ENCODE peak calls at places on chromosome 5, in nine cellular contexts. One of them, this sample, is unnamed.

GRCh38 chr5:73311291-73312110 is 137.1 kb downstream of the FOXD1 start:
- DNase-seq in GM04504: peak
- DNase-seq in GM20000: no peak
- DNase-seq in left colon: no peak
- DNase-seq in NCI-H446: peak
- DNase-seq in effector memory CD4-positive, alpha-beta T cell: no peak
- DNase-seq in cardiac fibroblast: peak
- DNase-seq in H1: peak
- DNase-seq in sciatic nerve: peak
- DNase-seq in this sample: no peak

GRCh38 chr5:151041577-151042268 is 21.3 kb downstream of the GPX3 start:
- DNase-seq in GM04504: no peak
- DNase-seq in GM20000: no peak
- DNase-seq in left colon: no peak
- DNase-seq in NCI-H446: no peak
- DNase-seq in effector memory CD4-positive, alpha-beta T cell: no peak
- DNase-seq in cardiac fibroblast: no peak
- DNase-seq in H1: no peak
- DNase-seq in sciatic nerve: no peak
- DNase-seq in this sample: no peak

GRCh38 chr5:126805108-126805507 is 28.2 kb downstream of the LMNB1 start:
- DNase-seq in GM04504: peak
- DNase-seq in GM20000: no peak
- DNase-seq in left colon: no peak
- DNase-seq in NCI-H446: no peak
- DNase-seq in effector memory CD4-positive, alpha-beta T cell: no peak
- DNase-seq in cardiac fibroblast: peak
- DNase-seq in H1: no peak
- DNase-seq in sciatic nerve: no peak
- DNase-seq in this sample: no peak

GRCh38 chr5:91224459-91224858 is 158.7 kb downstream of the ARRDC3 start:
- DNase-seq in GM04504: no peak
- DNase-seq in GM20000: no peak
- DNase-seq in left colon: no peak
- DNase-seq in NCI-H446: no peak
- DNase-seq in effector memory CD4-positive, alpha-beta T cell: no peak
- DNase-seq in cardiac fibroblast: no peak
- DNase-seq in H1: no peak
- DNase-seq in sciatic nerve: no peak
- DNase-seq in this sample: no peak

GRCh38 chr5:141692919-141693848 is 11.2 kb upstream of the ARAP3 start:
- DNase-seq in GM04504: no peak
- DNase-seq in GM20000: no peak
- DNase-seq in left colon: no peak
- DNase-seq in NCI-H446: no peak
- DNase-seq in effector memory CD4-positive, alpha-beta T cell: peak
- DNase-seq in cardiac fibroblast: no peak
- DNase-seq in H1: no peak
- DNase-seq in sciatic nerve: no peak
- DNase-seq in this sample: peak

GRCh38 chr5:131515348-131515747 is 119.7 kb downstream of the RAPGEF6 start:
- DNase-seq in GM04504: no peak
- DNase-seq in GM20000: no peak
- DNase-seq in left colon: no peak
- DNase-seq in NCI-H446: no peak
- DNase-seq in effector memory CD4-positive, alpha-beta T cell: no peak
- DNase-seq in cardiac fibroblast: no peak
- DNase-seq in H1: no peak
- DNase-seq in sciatic nerve: no peak
- DNase-seq in this sample: no peak

GRCh38 chr5:8908055-8908683 is 637.7 kb downstream of the SEMA5A start:
- DNase-seq in GM04504: no peak
- DNase-seq in GM20000: peak
- DNase-seq in left colon: no peak
- DNase-seq in NCI-H446: peak
- DNase-seq in effector memory CD4-positive, alpha-beta T cell: no peak
- DNase-seq in cardiac fibroblast: peak
- DNase-seq in H1: peak
- DNase-seq in sciatic nerve: no peak
- DNase-seq in this sample: peak

GRCh38 chr5:132257131-132258101 is at the start of gene PDLIM4:
- DNase-seq in GM04504: no peak
- DNase-seq in GM20000: no peak
- DNase-seq in left colon: no peak
- DNase-seq in NCI-H446: no peak
- DNase-seq in effector memory CD4-positive, alpha-beta T cell: no peak
- DNase-seq in cardiac fibroblast: peak
- DNase-seq in H1: peak
- DNase-seq in sciatic nerve: peak
- DNase-seq in this sample: no peak

GRCh38 chr5:96984506-96985192 is 48.8 kb downstream of the LNPEP start:
- DNase-seq in GM04504: no peak
- DNase-seq in GM20000: no peak
- DNase-seq in left colon: peak
- DNase-seq in NCI-H446: no peak
- DNase-seq in effector memory CD4-positive, alpha-beta T cell: no peak
- DNase-seq in cardiac fibroblast: peak
- DNase-seq in H1: no peak
- DNase-seq in sciatic nerve: no peak
- DNase-seq in this sample: no peak

GRCh38 chr5:5826911-5827310 is 404.4 kb downstream of the ICE1 start:
- DNase-seq in GM04504: no peak
- DNase-seq in GM20000: no peak
- DNase-seq in left colon: no peak
- DNase-seq in NCI-H446: no peak
- DNase-seq in effector memory CD4-positive, alpha-beta T cell: no peak
- DNase-seq in cardiac fibroblast: no peak
- DNase-seq in H1: no peak
- DNase-seq in sciatic nerve: no peak
- DNase-seq in this sample: no peak

GRCh38 chr5:178078197-178078995 is 34.9 kb upstream of the N4BP3 start:
- DNase-seq in GM04504: peak
- DNase-seq in GM20000: no peak
- DNase-seq in left colon: no peak
- DNase-seq in NCI-H446: no peak
- DNase-seq in effector memory CD4-positive, alpha-beta T cell: no peak
- DNase-seq in cardiac fibroblast: peak
- DNase-seq in H1: no peak
- DNase-seq in sciatic nerve: no peak
- DNase-seq in this sample: no peak

GRCh38 chr5:168179185-168179584 is 112.3 kb upstream of the WWC1 start:
- DNase-seq in GM04504: no peak
- DNase-seq in GM20000: no peak
- DNase-seq in left colon: no peak
- DNase-seq in NCI-H446: no peak
- DNase-seq in effector memory CD4-positive, alpha-beta T cell: no peak
- DNase-seq in cardiac fibroblast: peak
- DNase-seq in H1: no peak
- DNase-seq in sciatic nerve: no peak
- DNase-seq in this sample: peak

GRCh38 chr5:110031402-110032140 is 341.8 kb downstream of the MAN2A1 start:
- DNase-seq in GM04504: no peak
- DNase-seq in GM20000: no peak
- DNase-seq in left colon: no peak
- DNase-seq in NCI-H446: peak
- DNase-seq in effector memory CD4-positive, alpha-beta T cell: no peak
- DNase-seq in cardiac fibroblast: no peak
- DNase-seq in H1: no peak
- DNase-seq in sciatic nerve: no peak
- DNase-seq in this sample: peak

GRCh38 chr5:150349681-150350275 is 7.7 kb upstream of the TCOF1 start:
- DNase-seq in GM04504: no peak
- DNase-seq in GM20000: no peak
- DNase-seq in left colon: no peak
- DNase-seq in NCI-H446: no peak
- DNase-seq in effector memory CD4-positive, alpha-beta T cell: no peak
- DNase-seq in cardiac fibroblast: no peak
- DNase-seq in H1: no peak
- DNase-seq in sciatic nerve: no peak
- DNase-seq in this sample: no peak

GRCh38 chr5:14469485-14470377 is 111.9 kb upstream of the OTULINL start:
- DNase-seq in GM04504: no peak
- DNase-seq in GM20000: no peak
- DNase-seq in left colon: no peak
- DNase-seq in NCI-H446: no peak
- DNase-seq in effector memory CD4-positive, alpha-beta T cell: no peak
- DNase-seq in cardiac fibroblast: no peak
- DNase-seq in H1: no peak
- DNase-seq in sciatic nerve: no peak
- DNase-seq in this sample: no peak

GRCh38 chr5:39892708-39893107 is 467.9 kb upstream of the DAB2 start:
- DNase-seq in GM04504: no peak
- DNase-seq in GM20000: no peak
- DNase-seq in left colon: no peak
- DNase-seq in NCI-H446: no peak
- DNase-seq in effector memory CD4-positive, alpha-beta T cell: no peak
- DNase-seq in cardiac fibroblast: peak
- DNase-seq in H1: no peak
- DNase-seq in sciatic nerve: no peak
- DNase-seq in this sample: no peak

GRCh38 chr5:168314735-168315411 is 23.4 kb downstream of the WWC1 start:
- DNase-seq in GM04504: peak
- DNase-seq in GM20000: no peak
- DNase-seq in left colon: peak
- DNase-seq in NCI-H446: no peak
- DNase-seq in effector memory CD4-positive, alpha-beta T cell: no peak
- DNase-seq in cardiac fibroblast: peak
- DNase-seq in H1: no peak
- DNase-seq in sciatic nerve: no peak
- DNase-seq in this sample: peak

GRCh38 chr5:159135896-159136531 is 36.3 kb upstream of the EBF1 start:
- DNase-seq in GM04504: peak
- DNase-seq in GM20000: no peak
- DNase-seq in left colon: no peak
- DNase-seq in NCI-H446: no peak
- DNase-seq in effector memory CD4-positive, alpha-beta T cell: no peak
- DNase-seq in cardiac fibroblast: peak
- DNase-seq in H1: no peak
- DNase-seq in sciatic nerve: no peak
- DNase-seq in this sample: no peak

GRCh38 chr5:123906698-123907295 is 394.8 kb downstream of the CSNK1G3 start:
- DNase-seq in GM04504: no peak
- DNase-seq in GM20000: no peak
- DNase-seq in left colon: no peak
- DNase-seq in NCI-H446: no peak
- DNase-seq in effector memory CD4-positive, alpha-beta T cell: no peak
- DNase-seq in cardiac fibroblast: no peak
- DNase-seq in H1: no peak
- DNase-seq in sciatic nerve: no peak
- DNase-seq in this sample: no peak

GRCh38 chr5:16570121-16570815 is 46.5 kb downstream of the RETREG1 start:
- DNase-seq in GM04504: no peak
- DNase-seq in GM20000: no peak
- DNase-seq in left colon: no peak
- DNase-seq in NCI-H446: no peak
- DNase-seq in effector memory CD4-positive, alpha-beta T cell: no peak
- DNase-seq in cardiac fibroblast: peak
- DNase-seq in H1: no peak
- DNase-seq in sciatic nerve: no peak
- DNase-seq in this sample: no peak

GRCh38 chr5:52947208-52947607 is 41.9 kb upstream of the ITGA2 start:
- DNase-seq in GM04504: no peak
- DNase-seq in GM20000: no peak
- DNase-seq in left colon: peak
- DNase-seq in NCI-H446: no peak
- DNase-seq in effector memory CD4-positive, alpha-beta T cell: no peak
- DNase-seq in cardiac fibroblast: no peak
- DNase-seq in H1: no peak
- DNase-seq in sciatic nerve: no peak
- DNase-seq in this sample: no peak

GRCh38 chr5:79834420-79835219 is 145.0 kb downstream of the CMYA5 start:
- DNase-seq in GM04504: no peak
- DNase-seq in GM20000: no peak
- DNase-seq in left colon: no peak
- DNase-seq in NCI-H446: peak
- DNase-seq in effector memory CD4-positive, alpha-beta T cell: no peak
- DNase-seq in cardiac fibroblast: no peak
- DNase-seq in H1: peak
- DNase-seq in sciatic nerve: no peak
- DNase-seq in this sample: no peak